ENCODE peak calls at places on chromosomes 1 and 21, in ten cellular contexts. G is IMR-90; S is aorta; D is kidney; Q is CD4-positive, alpha-beta memory T cell; C is thoracic aorta; K is CD4-positive, CD25-positive, alpha-beta regulatory T cell; X is cardiac muscle cell; F is CD8-positive, alpha-beta T cell; E is effector memory CD4-positive, alpha-beta T cell. V is an unnamed sample.

GRCh38 chr1:17190526-17190995 is 14.4 kb upstream of the PADI1 start:
- DNase-seq in Q (no peak), E (no peak), F (no peak), C (no peak), G (no peak), X (no peak), S (no peak), D (no peak), K (no peak), V (peak; percentile 25)

GRCh38 chr1:234588402-234588801 is 21.6 kb downstream of the IRF2BP2 start:
- DNase-seq in X (no peak), G (no peak), S (no peak), D (no peak), K (no peak), C (no peak), E (no peak), Q (no peak), F (no peak), V (no peak)

GRCh38 chr1:190578015-190578414 is 100.4 kb upstream of the BRINP3 start:
- DNase-seq in Q (no peak), S (no peak), C (no peak), X (no peak), D (no peak), F (no peak), E (no peak), G (no peak), K (no peak), V (no peak)

GRCh38 chr1:39933956-39934941 is 20.7 kb upstream of the MFSD2A start:
- DNase-seq in D (peak; percentile 91), C (peak; percentile 37), F (no peak), G (peak; percentile 91), S (peak; percentile 80), K (no peak), E (no peak), Q (no peak), X (no peak), V (peak; percentile 96)

GRCh38 chr1:89780721-89781120 is 40.1 kb upstream of the LRRC8D start:
- DNase-seq in F (no peak), K (peak; percentile 43), X (no peak), D (no peak), S (no peak), C (no peak), G (peak; percentile 69), E (no peak), Q (peak; percentile 33), V (no peak)

GRCh38 chr1:208107817-208108608 is 136.2 kb downstream of the PLXNA2 start:
- DNase-seq in G (peak; percentile 77), K (no peak), D (no peak), E (no peak), C (no peak), Q (no peak), S (peak; percentile 86), X (no peak), F (no peak), V (peak; percentile 86)

GRCh38 chr1:3631330-3631729 is 6.5 kb downstream of the TPRG1L start:
- DNase-seq in E (no peak), Q (no peak), S (peak; percentile 73), C (no peak), F (no peak), D (peak; percentile 76), K (no peak), X (no peak), G (no peak), V (no peak)

GRCh38 chr1:36885537-36886441 is 148.5 kb downstream of the GRIK3 start:
- DNase-seq in X (no peak), K (no peak), C (no peak), E (no peak), D (no peak), F (no peak), G (no peak), S (no peak), Q (no peak), V (no peak)

GRCh38 chr21:30268608-30269197 is 14.0 kb downstream of the KRTAP24-1 start:
- DNase-seq in X (peak; percentile 48), K (no peak), C (no peak), F (no peak), D (no peak), S (no peak), E (no peak), Q (no peak), G (no peak), V (no peak)

GRCh38 chr1:58879464-58879863 is 95.6 kb upstream of the JUN start:
- DNase-seq in D (no peak), E (no peak), C (no peak), G (peak; percentile 45), X (no peak), K (no peak), S (no peak), F (no peak), Q (no peak), V (no peak)

GRCh38 chr1:156160744-156161181 is 7.4 kb downstream of the SEMA4A start:
- DNase-seq in E (peak; percentile 65), G (peak; percentile 58), K (peak; percentile 47), C (peak; percentile 71), X (peak; percentile 91), D (peak; percentile 94), F (peak; percentile 64), Q (no peak), S (peak; percentile 94), V (no peak)

GRCh38 chr21:45531393-45532215 is 10.6 kb downstream of the SLC19A1 start:
- DNase-seq in D (peak; percentile 67), C (no peak), K (no peak), X (no peak), F (peak; percentile 16), Q (no peak), G (no peak), E (no peak), S (peak; percentile 64), V (peak; percentile 69)

GRCh38 chr1:100866041-100866900 is 28.4 kb downstream of the EXTL2 start:
- DNase-seq in C (no peak), D (no peak), Q (peak; percentile 24), E (no peak), S (no peak), K (peak; percentile 12), X (peak; percentile 49), G (peak; percentile 70), F (no peak), V (no peak)

DNA sequence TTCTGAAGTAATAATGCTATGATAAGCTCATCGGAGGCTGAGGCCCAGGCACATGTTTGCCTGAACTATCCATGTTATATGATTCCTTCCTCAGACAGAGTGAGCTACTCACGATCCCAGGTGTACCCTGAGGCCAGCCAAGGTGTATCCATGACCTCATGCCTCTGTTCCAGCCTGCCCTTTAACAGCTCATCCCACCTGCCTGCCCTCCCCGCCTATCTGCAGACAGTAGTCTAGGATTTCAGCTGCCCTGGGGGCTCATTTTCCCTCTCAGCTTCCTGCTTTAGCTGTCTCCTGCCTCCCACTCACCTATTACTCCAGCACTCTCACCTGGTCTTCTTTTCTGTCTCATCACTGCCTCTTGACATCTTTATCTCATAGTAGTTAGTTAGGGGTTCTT is 1.9 kb upstream of the IL24 start:
- DNase-seq in S (no peak), F (no peak), X (no peak), E (no peak), Q (no peak), D (no peak), C (no peak), K (no peak), G (no peak), V (peak; percentile 99)
- H3K27ac ChIP-seq in S (no peak overlapping the region), F (no peak overlapping the region), X (no peak overlapping the region), E (no peak overlapping the region), Q (no peak overlapping the region), D (no peak overlapping the region), C (no peak overlapping the region), K (no peak overlapping the region), G (peak overlapping the region; percentile 20), V (peak overlapping the region; percentile 98)

DNA sequence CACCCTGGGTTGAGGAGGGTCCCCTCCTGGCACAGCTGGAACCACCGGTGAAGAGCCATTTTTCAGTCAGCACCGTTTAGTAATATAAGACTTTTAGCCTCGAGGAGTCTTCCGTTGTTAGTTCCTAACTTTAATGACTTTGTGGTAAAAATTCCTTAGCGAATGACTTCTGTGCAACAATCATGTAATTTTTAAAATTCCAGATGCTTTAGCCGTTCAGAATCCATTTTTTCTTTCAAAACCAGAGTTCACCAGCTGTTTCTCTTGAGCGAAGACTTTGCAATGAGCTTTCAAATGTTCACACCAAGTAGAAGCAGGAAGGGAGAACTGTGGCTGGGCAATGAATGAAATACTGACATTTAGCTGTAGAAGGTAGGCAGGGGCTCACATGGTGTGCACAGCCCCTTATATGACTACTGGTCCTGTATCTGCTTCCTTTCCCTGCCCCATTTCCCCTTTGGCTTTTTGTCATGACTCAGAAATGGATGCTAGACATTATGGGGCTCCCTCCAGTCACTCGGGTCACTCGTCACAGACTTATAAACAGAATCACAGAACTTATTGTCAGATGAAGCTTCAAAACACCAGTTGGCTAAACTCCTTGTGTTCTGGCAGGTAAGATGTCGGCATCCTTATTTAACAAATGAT is 4.1 kb downstream of the DISC1 start:
- DNase-seq in K (no peak), Q (no peak), F (no peak), E (no peak), S (no peak), G (peak; percentile 77), D (no peak), X (no peak), C (no peak), V (no peak)
- H3K4me3 ChIP-seq in K (no peak overlapping the region), Q (no peak overlapping the region), F (no peak overlapping the region), E (no peak overlapping the region), S (no peak overlapping the region), G (no peak overlapping the region), D (no peak overlapping the region), X (no peak overlapping the region), C (no peak overlapping the region), V (no peak overlapping the region)

DNA sequence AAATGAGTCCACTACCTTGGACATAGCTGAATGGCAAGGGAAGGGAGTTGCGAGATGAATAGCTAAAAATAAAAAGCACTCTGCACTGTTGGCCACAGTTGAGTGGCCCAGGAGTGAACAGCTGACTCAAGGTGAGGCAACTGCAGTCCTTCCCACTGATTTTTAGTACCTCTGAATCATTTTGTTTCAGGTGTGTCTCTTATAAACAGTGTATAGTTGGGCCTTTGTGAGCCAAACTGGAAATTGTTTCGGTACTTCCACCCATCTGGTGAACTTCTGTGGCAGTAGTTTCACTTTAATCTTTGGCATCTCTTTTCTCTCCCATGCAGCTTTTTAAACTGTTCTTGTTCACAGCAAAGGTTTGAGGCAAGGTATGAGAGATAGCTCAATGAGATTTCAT is 122.7 kb downstream of the VAV3 start:
- DNase-seq in K (no peak), S (no peak), C (no peak), Q (no peak), G (no peak), E (no peak), F (no peak), D (no peak), X (no peak), V (no peak)
- H3K4me1 ChIP-seq in K (peaks cover 49% of the 10 kb centered on the region), S (no peaks in the 10 kb centered on the region), C (no peaks in the 10 kb centered on the region), Q (peaks cover 31% of the 10 kb centered on the region), G (no peaks in the 10 kb centered on the region), E (peaks cover 11% of the 10 kb centered on the region), F (peaks cover 56% of the 10 kb centered on the region), D (no peaks in the 10 kb centered on the region), X (no peaks in the 10 kb centered on the region), V (no peaks in the 10 kb centered on the region)

DNA sequence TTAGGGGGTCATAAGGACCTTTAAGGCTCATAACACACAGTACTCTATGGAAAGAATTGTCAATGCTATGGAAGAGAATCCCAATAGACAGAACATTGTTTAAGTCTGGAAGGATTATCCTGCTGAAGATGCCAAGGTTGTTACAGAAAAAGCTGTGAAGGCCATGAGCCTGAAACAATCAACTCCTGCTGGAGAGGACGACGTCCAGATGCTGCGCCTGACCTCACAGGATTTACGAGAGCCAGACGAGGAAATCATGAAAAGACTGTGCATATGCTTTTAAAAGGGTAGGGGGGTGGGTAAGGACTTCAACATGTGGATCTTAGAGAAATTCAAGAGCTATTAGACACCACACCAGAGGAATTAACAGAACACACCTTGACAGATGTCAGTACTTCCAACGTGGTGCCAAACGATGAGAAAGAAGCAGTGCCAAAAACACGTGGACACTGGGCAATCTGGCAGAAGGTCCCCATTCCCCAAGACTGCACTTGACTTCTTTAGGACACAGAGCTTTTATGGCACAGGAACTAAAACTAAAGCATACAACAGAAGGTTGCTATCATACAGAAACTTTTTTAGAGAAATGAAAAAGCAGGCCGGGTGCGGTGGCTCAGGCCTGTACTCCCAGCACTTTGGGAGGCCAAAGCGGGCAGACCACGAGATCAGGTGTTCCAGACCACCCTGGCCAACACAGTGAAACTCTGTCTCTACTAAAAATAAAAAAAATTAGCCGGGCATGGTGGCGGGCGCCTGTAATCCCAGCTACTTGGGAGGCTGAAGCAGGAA is 43.2 kb downstream of the GNB1 start:
- DNase-seq in Q (no peak), C (no peak), F (no peak), K (no peak), X (no peak), D (no peak), E (no peak), G (no peak), S (peak; percentile 20), V (peak; percentile 2)
- H3K27ac ChIP-seq in Q (no peak overlapping the region), C (peak overlapping the region; percentile 30), F (no peak overlapping the region), K (no peak overlapping the region), X (peak overlapping the region; percentile 90), D (no peak overlapping the region), E (no peak overlapping the region), G (no peak overlapping the region), S (no peak overlapping the region), V (no peak overlapping the region)

V was measured in RWPE2.